ENCODE peak calls at places on chromosome 10, in nine cellular contexts. R, D, G, C, P, V, K, O and U are unnamed samples.

GRCh38 chr10:104117839-104118323 is 4.1 kb upstream of the SFR1 start:
- DNase-seq in G (peak), R (peak), K (peak), O (no peak), P (peak), V (no peak), C (no peak), D (no peak), U (no peak)

GRCh38 chr10:115525141-115525540 is 432.0 kb downstream of the ATRNL1 start:
- DNase-seq in K (no peak), R (no peak), V (no peak), C (no peak), O (no peak), D (no peak), G (no peak), P (no peak), U (no peak)

GRCh38 chr10:15627617-15628196 is 92.0 kb downstream of the ITGA8 start:
- DNase-seq in P (no peak), C (no peak), D (no peak), G (peak), V (no peak), K (no peak), O (no peak), R (no peak), U (no peak)

GRCh38 chr10:5584895-5585516 is 60.2 kb downstream of the CALML3 start:
- DNase-seq in V (peak), D (no peak), P (peak), O (peak), G (peak), K (no peak), R (peak), C (no peak), U (no peak)

GRCh38 chr10:92413011-92413410 is 122.0 kb downstream of the MARCHF5 start:
- DNase-seq in K (no peak), G (no peak), C (no peak), P (no peak), V (no peak), D (no peak), R (no peak), O (no peak), U (no peak)

GRCh38 chr10:18164771-18165361 is 24.6 kb downstream of the CACNB2 start:
- DNase-seq in K (peak), C (no peak), P (no peak), G (peak), D (no peak), R (peak), V (no peak), O (no peak), U (no peak)

GRCh38 chr10:133013478-133013877 is 71.1 kb upstream of the CFAP46 start:
- DNase-seq in P (no peak), K (no peak), G (no peak), C (no peak), R (no peak), O (no peak), D (no peak), V (no peak), U (no peak)

GRCh38 chr10:8069108-8069507 is 14.6 kb downstream of the GATA3 start:
- DNase-seq in K (no peak), D (no peak), V (no peak), C (no peak), O (no peak), R (no peak), P (no peak), G (no peak), U (no peak)

GRCh38 chr10:130990536-130990935 is 321.0 kb downstream of the TCERG1L start:
- DNase-seq in G (no peak), D (no peak), R (no peak), P (no peak), O (no peak), K (no peak), C (no peak), V (no peak), U (no peak)

DNA sequence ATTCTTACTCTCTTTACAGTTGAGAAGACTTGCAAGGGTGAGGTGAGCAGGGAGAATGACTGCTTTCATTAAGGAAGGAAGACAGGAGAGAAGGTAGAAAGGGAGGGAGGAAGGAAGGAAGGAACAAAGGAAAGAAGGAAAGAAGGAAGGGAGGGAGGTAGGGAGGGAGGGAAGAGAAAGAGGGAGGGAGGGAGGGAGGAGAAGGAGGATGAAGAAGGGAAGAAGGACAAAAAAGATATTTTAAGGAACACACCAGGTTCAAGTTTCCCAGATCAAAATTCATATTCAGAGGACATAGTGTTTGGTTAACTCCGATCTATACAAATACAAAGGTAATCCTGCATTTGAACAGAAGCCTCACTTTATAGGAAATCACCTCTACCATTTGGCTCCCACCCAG is 262.1 kb upstream of the LYZL1 start:
- DNase-seq in R (no peak), O (no peak), C (no peak), G (no peak), P (no peak), D (no peak), K (no peak), V (no peak), U (no peak)
- H3K27ac ChIP-seq in R (no peak), O (no peak), C (no peak), G (no peak), P (no peak), D (no peak), K (no peak), V (no peak), U (no peak)

DNA sequence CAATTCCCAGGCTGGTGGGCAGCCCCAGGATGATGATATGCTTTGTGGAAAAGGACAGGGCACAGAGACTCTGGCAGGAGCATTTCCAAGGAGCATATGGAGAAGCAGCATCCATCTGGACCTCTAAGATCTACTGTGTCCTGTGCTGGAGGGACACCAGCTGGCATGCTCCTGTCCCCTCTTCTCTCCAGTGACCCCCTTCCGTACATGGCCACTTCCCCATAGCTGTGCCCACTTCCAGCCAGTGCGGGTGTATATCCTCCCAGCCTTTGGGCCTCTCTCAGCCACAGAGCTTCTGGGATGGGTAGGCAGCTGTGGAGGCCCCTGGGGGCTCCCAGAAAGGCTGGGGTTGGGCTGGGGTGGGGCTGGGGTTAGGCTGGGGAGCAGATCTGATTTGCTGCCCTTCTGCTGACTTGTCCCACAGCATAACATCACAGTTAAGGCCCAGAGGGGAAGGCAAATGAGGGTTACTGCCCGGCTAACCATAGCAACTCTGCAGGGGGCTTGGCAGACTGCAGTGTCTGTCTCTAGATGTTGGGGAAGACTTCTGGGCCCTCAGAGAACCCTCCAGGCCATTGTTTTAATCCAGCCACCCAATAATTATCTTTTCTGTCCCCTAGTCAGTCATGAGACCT is 6.3 kb downstream of the NPFFR1 start:
- DNase-seq in C (no peak), K (no peak), P (no peak), V (no peak), D (no peak), O (no peak), G (no peak), R (no peak), U (no peak)
- TF ChIP-seq EZH2phosphoT487 in C (no peak), K (no peak), P (no peak), V (no peak), D (no peak), O (no peak), G (no peak), R (no peak), U (no peak)

GRCh38 chr10:31657471-31657844 is 271.2 kb downstream of the ARHGAP12 start:
- DNase-seq in K (no peak), V (no peak), C (no peak), R (no peak), O (no peak), G (no peak), P (no peak), D (no peak), U (no peak)
- H3K27ac ChIP-seq in K (peak), V (no peak), C (no peak), R (no peak), O (no peak), G (no peak), P (no peak), D (no peak), U (no peak)

DNA sequence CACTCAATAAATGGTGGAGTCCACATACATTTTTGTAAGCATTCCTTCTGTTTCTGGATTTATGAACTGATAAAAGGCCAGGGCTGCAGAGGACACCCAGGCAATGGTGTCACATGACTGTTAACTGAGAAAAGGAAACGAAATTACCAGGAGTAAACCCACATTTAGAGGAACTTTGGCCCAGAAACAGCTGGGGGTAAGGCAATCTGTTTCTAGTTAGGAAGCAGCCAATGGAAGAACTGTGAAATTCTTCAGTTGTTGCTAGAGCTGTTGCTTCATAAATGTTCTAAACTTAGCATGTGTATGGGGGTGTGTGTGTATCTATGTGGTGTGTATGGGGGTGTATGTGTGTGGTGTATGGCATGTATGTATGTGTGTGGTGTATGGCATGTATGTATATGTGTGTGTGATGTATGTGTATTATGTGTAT is 11.8 kb upstream of the PDCD4 start:
- DNase-seq in P (no peak), O (peak), C (no peak), R (no peak), G (peak), K (peak), D (no peak), V (peak), U (no peak)
- TF ChIP-seq EZH2phosphoT487 in P (no peak), O (no peak), C (no peak), R (no peak), G (no peak), K (no peak), D (no peak), V (no peak), U (no peak)

DNA sequence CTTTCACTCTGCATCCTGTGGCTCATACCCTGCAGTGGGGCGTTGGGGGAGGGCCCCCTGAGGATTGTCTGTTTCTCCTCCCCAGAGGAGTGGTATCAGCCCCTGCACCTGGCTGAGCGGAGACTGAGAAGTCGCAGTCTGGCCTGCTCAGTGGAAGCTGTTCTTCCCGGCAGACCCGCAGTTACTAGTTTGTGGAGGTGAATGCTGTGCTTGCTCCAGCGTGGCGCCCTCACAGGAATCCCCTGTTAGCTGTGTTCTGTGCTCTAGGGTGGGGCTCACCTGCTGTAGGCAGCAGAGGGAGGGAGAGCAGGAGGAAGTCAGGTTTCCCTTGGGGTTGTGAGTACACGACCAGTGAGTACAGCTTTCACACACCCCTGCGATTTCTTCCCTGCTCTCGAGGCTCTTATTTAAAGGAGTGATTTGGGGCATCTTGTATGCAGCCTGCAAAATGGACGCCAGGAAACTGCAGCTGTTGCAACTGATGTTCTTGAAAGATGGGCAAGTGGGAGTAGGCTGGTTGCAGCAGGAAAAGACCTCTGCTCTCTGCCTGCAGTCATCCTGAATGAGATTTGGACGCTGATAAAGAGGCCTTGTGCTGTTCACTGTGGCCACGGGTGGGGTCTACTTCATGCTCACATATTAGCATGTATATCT is 66.4 kb downstream of the HK1 start:
- DNase-seq in G (no peak), P (no peak), C (no peak), K (no peak), V (no peak), R (no peak), D (peak), O (peak), U (no peak)
- H3K27ac ChIP-seq in G (no peak), P (no peak), C (no peak), K (no peak), V (no peak), R (no peak), D (peak), O (peak), U (no peak)

DNA sequence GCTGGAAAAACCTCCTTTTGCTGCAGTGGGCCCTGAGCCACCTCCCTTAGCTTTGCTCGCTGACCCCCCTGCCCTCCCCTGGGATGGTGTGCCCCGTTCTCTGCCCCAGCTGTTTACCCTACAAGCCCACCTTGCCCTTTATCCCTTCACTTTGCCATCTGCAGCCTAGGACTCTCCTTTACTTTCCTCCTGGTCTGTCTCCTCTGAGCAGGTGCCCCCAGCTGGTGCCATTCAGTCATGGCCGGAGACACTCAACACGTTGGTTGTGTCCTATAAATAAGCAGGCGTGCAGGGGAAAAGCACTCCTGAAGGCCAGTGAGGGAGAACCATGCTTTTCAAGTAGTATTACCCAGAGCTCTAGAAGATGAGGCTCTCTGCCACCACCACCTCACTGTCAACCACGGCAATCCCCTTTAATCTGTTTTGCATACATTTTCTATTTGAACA is 6.1 kb downstream of the RASSF4 start:
- DNase-seq in D (no peak), G (no peak), P (no peak), O (no peak), V (no peak), C (no peak), R (no peak), K (no peak), U (no peak)
- TF ChIP-seq EZH2phosphoT487 in D (no peak), G (no peak), P (no peak), O (no peak), V (no peak), C (no peak), R (no peak), K (no peak), U (no peak)

GRCh38 chr10:70974920-70975319 is 86.6 kb upstream of the PCBD1 start:
- DNase-seq in P (no peak), K (no peak), G (no peak), D (no peak), R (no peak), V (no peak), O (no peak), C (no peak), U (no peak)

GRCh38 chr10:70973275-70973674 is 84.9 kb upstream of the PCBD1 start:
- DNase-seq in V (no peak), O (no peak), K (no peak), C (no peak), R (no peak), G (no peak), D (no peak), P (no peak), U (no peak)

GRCh38 chr10:70977621-70978020 is 89.3 kb upstream of the PCBD1 start:
- DNase-seq in C (no peak), D (no peak), R (no peak), G (no peak), P (no peak), O (no peak), V (no peak), K (no peak), U (no peak)

GRCh38 chr10:70976063-70976462 is 87.7 kb upstream of the PCBD1 start:
- DNase-seq in V (no peak), R (no peak), G (no peak), K (no peak), P (no peak), C (no peak), D (no peak), O (no peak), U (no peak)

GRCh38 chr10:70974351-70974901 is 86.1 kb upstream of the PCBD1 start:
- DNase-seq in V (peak), R (peak), C (no peak), O (no peak), G (peak), D (no peak), K (peak), P (no peak), U (peak)
- H3K27ac ChIP-seq in V (no peak), R (no peak), C (no peak), O (no peak), G (no peak), D (no peak), K (no peak), P (no peak), U (no peak)

DNA sequence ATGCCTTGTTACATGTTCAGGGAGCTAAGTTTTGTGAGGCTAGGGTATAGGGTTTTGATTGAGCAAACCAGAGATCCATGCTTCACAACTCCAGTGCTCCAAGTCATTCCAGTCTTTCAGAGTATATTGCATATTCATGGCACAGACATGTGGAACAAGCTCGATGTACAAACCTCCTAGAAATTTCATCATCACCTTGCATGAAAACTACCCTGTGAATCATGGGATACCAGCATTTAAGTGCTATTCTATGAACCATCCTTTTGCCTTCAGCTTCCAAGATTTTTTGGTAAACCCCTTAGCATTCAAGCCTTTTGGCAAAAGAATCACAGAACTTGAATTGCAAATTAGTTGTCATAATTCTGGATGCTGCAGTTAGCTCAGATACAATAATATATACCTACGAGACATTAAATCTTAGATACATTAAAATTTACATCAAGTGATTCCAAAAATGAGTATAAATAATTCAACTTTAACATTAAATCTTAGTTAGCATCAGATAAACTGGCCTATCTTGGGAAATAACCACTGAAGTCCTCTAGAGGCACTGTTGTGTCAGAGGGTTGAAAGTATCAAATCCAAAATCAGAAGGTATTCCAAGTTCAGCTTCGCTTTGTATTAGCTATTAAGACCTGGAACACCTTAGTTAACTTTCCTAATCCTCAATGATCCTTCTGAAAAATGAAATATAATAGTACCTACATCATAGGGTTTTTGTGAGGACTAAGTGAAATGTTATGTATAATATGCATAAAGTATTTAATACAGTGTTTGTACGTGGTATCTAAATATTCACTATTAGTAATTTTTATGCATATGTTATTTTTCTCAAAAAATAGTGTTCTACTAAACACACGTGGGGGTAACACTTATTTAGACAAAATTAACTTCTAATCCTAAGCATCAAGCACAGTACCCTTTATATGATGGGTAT is 55.5 kb upstream of the CABCOCO1 start:
- DNase-seq in D (peak), O (peak), C (no peak), P (peak), K (peak), R (peak), G (peak), V (no peak), U (no peak)
- TF ChIP-seq EZH2phosphoT487 in D (no peak), O (no peak), C (no peak), P (no peak), K (no peak), R (no peak), G (no peak), V (no peak), U (no peak)

DNA sequence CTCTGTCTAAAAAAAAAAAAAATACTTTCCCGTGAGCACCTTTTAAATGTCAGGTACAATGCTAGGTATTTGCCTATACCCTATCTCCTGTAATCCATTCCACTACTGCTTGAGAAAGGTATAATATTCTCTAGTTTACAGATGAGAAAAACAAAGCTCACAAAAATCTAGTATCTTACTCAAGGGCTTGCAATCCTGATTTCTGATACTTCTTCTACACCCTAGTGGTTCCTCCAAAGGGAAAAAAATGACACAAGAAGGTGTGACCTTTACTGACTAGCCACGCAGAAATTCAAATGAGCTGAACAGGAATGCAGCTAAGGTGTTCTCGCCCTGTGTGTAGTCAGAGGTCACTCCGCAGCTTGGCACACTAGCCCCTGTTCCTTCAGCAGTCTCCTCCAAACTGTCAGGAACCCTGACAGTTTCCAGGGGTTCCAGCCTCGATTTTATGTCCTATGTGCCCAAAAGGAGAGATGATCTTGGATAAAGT is 59.5 kb upstream of the TM9SF3 start:
- DNase-seq in R (no peak), P (no peak), D (no peak), G (no peak), O (no peak), V (no peak), K (no peak), C (no peak), U (no peak)
- H3K27ac ChIP-seq in R (no peak), P (no peak), D (no peak), G (no peak), O (peak), V (no peak), K (peak), C (no peak), U (no peak)